ENCODE peak calls at places on chromosomes 12 and 14, in four cellular contexts. One of them, this sample, is unnamed. For H3K9me3, H3K36me3 and H3K4me1, the result is how much of the 10 kb centered on the place peaks cover.

GRCh38 chr14:69154779-69155178 is 1.9 kb upstream of the DCAF5 start:
- DNase-seq in heart right ventricle: no peak
- DNase-seq in cardiac muscle cell: peak
- DNase-seq in effector memory CD4-positive, alpha-beta T cell: no peak
- DNase-seq in this sample: no peak

GRCh38 chr14:84782902-84783301 is 747.0 kb upstream of the FLRT2 start:
- DNase-seq in effector memory CD4-positive, alpha-beta T cell: no peak
- DNase-seq in cardiac muscle cell: no peak
- DNase-seq in heart right ventricle: no peak
- DNase-seq in this sample: no peak

GRCh38 chr14:69535230-69535848 is 39.3 kb downstream of the CCDC177 start:
- DNase-seq in cardiac muscle cell: peak
- DNase-seq in effector memory CD4-positive, alpha-beta T cell: no peak
- DNase-seq in heart right ventricle: no peak
- DNase-seq in this sample: peak

GRCh38 chr12:132030367-132031038 is 80.8 kb downstream of the EP400 start:
- DNase-seq in effector memory CD4-positive, alpha-beta T cell: no peak
- DNase-seq in heart right ventricle: peak
- DNase-seq in cardiac muscle cell: peak
- DNase-seq in this sample: no peak

GRCh38 chr12:84712747-84713146 is 199.9 kb downstream of the SLC6A15 start:
- DNase-seq in heart right ventricle: no peak
- DNase-seq in effector memory CD4-positive, alpha-beta T cell: no peak
- DNase-seq in cardiac muscle cell: no peak
- DNase-seq in this sample: no peak

GRCh38 chr12:105189293-105189692 is 46.7 kb downstream of the APPL2 start:
- DNase-seq in effector memory CD4-positive, alpha-beta T cell: no peak
- DNase-seq in cardiac muscle cell: no peak
- DNase-seq in heart right ventricle: no peak
- DNase-seq in this sample: no peak

GRCh38 chr14:69901113-69901951 is 22.1 kb downstream of the SMOC1 start:
- DNase-seq in effector memory CD4-positive, alpha-beta T cell: no peak
- DNase-seq in heart right ventricle: no peak
- DNase-seq in cardiac muscle cell: peak
- DNase-seq in this sample: no peak

GRCh38 chr12:47742253-47742825 is 16.3 kb downstream of the RAPGEF3 start:
- DNase-seq in heart right ventricle: peak
- DNase-seq in cardiac muscle cell: peak
- DNase-seq in effector memory CD4-positive, alpha-beta T cell: peak
- DNase-seq in this sample: peak

GRCh38 chr12:77746108-77746507 is 84.6 kb upstream of the NAV3 start:
- DNase-seq in effector memory CD4-positive, alpha-beta T cell: no peak
- DNase-seq in cardiac muscle cell: peak
- DNase-seq in heart right ventricle: no peak
- DNase-seq in this sample: no peak

GRCh38 chr12:98852181-98852580 is 207.1 kb downstream of the APAF1 start:
- DNase-seq in heart right ventricle: no peak
- DNase-seq in cardiac muscle cell: no peak
- DNase-seq in effector memory CD4-positive, alpha-beta T cell: no peak
- DNase-seq in this sample: no peak

GRCh38 chr14:93430889-93431670 is at the start of gene UNC79:
- DNase-seq in effector memory CD4-positive, alpha-beta T cell: no peak
- DNase-seq in cardiac muscle cell: peak
- DNase-seq in heart right ventricle: no peak
- DNase-seq in this sample: peak

GRCh38 chr12:25723921-25724491 is 170.9 kb upstream of the LMNTD1 start:
- DNase-seq in cardiac muscle cell: peak
- DNase-seq in heart right ventricle: no peak
- DNase-seq in effector memory CD4-positive, alpha-beta T cell: no peak
- DNase-seq in this sample: no peak

GRCh38 chr14:63759454-63759853 is 31.6 kb upstream of the SGPP1 start:
- DNase-seq in cardiac muscle cell: peak
- DNase-seq in effector memory CD4-positive, alpha-beta T cell: no peak
- DNase-seq in heart right ventricle: no peak
- DNase-seq in this sample: no peak

GRCh38 chr12:113860950-113861349 is 105.2 kb downstream of the RBM19 start:
- DNase-seq in effector memory CD4-positive, alpha-beta T cell: no peak
- DNase-seq in cardiac muscle cell: peak
- DNase-seq in heart right ventricle: no peak
- DNase-seq in this sample: no peak

GRCh38 chr12:112126916-112127315 is 1.6 kb downstream of the TRAFD1 start:
- DNase-seq in heart right ventricle: no peak
- DNase-seq in effector memory CD4-positive, alpha-beta T cell: no peak
- DNase-seq in cardiac muscle cell: no peak
- DNase-seq in this sample: no peak

GRCh38 chr14:79842270-79842669 is 369.0 kb downstream of the DIO2 start:
- DNase-seq in cardiac muscle cell: peak
- DNase-seq in effector memory CD4-positive, alpha-beta T cell: no peak
- DNase-seq in heart right ventricle: no peak
- DNase-seq in this sample: no peak

GRCh38 chr14:79841433-79841832 is 369.9 kb downstream of the DIO2 start:
- DNase-seq in effector memory CD4-positive, alpha-beta T cell: no peak
- DNase-seq in heart right ventricle: no peak
- DNase-seq in cardiac muscle cell: no peak
- DNase-seq in this sample: no peak

GRCh38 chr14:79836577-79836976 is 374.7 kb downstream of the DIO2 start:
- DNase-seq in effector memory CD4-positive, alpha-beta T cell: no peak
- DNase-seq in heart right ventricle: no peak
- DNase-seq in cardiac muscle cell: no peak
- DNase-seq in this sample: no peak

GRCh38 chr14:79837699-79838098 is 373.6 kb downstream of the DIO2 start:
- DNase-seq in effector memory CD4-positive, alpha-beta T cell: no peak
- DNase-seq in cardiac muscle cell: no peak
- DNase-seq in heart right ventricle: no peak
- DNase-seq in this sample: no peak

GRCh38 chr14:79840068-79840467 is 371.2 kb downstream of the DIO2 start:
- DNase-seq in cardiac muscle cell: peak
- DNase-seq in heart right ventricle: no peak
- DNase-seq in effector memory CD4-positive, alpha-beta T cell: no peak
- DNase-seq in this sample: no peak
- H3K9me3 ChIP-seq in cardiac muscle cell: under half
- H3K9me3 ChIP-seq in heart right ventricle: under half
- H3K9me3 ChIP-seq in effector memory CD4-positive, alpha-beta T cell: under half
- H3K9me3 ChIP-seq in this sample: under half

DNA sequence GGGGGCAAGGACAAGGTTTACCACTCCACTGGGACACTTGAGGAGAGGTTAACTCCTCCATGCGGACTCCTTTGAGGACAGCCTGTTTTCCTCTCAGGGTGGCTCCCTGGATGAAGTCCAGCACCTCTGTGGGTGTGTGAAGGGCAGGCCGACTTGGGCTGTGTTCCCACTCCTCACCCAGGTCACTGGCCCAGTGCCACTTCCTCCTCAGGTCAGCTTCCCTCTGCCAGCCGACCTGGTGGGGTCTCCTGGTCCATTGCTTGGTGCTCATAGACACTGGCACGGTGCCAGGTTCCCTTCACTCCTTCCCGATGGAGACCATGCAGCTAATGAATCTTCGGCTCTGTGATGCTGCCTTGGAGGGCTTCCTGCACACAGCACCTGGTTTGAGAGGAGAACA is 146.4 kb upstream of the RTL1 start:
- DNase-seq in effector memory CD4-positive, alpha-beta T cell: no peak
- DNase-seq in cardiac muscle cell: no peak
- DNase-seq in heart right ventricle: no peak
- DNase-seq in this sample: no peak
- H3K36me3 ChIP-seq in effector memory CD4-positive, alpha-beta T cell: under half
- H3K36me3 ChIP-seq in cardiac muscle cell: under half
- H3K36me3 ChIP-seq in heart right ventricle: under half
- H3K36me3 ChIP-seq in this sample: under half

GRCh38 chr12:69334138-69334537 is 14.0 kb upstream of the LYZ start:
- DNase-seq in heart right ventricle: no peak
- DNase-seq in cardiac muscle cell: no peak
- DNase-seq in effector memory CD4-positive, alpha-beta T cell: no peak
- DNase-seq in this sample: no peak
- H3K4me1 ChIP-seq in heart right ventricle: half or more
- H3K4me1 ChIP-seq in cardiac muscle cell: under half
- H3K4me1 ChIP-seq in effector memory CD4-positive, alpha-beta T cell: under half
- H3K4me1 ChIP-seq in this sample: under half

DNA sequence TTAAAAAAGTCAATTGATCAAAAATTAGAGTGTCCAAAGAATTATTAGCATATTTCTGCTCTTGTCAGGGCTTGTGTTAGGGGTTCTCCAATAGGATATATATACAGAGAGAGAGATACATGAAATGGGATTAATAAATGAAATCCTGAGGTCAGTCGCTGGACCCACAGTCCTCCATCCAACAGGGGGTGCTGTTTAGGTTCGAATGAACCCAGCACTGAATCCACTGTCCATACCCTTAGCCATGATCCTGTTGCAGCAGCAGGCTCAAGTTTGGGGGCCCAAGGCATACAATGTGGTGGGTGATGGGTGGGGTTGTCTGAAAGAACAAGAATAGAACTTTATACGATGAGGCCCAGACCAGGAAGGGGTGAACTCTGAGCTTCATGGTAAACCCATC is 780 bp upstream of the MYO1H start:
- DNase-seq in effector memory CD4-positive, alpha-beta T cell: no peak
- DNase-seq in heart right ventricle: no peak
- DNase-seq in cardiac muscle cell: no peak
- DNase-seq in this sample: peak
- H3K9me3 ChIP-seq in effector memory CD4-positive, alpha-beta T cell: under half
- H3K9me3 ChIP-seq in heart right ventricle: under half
- H3K9me3 ChIP-seq in cardiac muscle cell: under half
- H3K9me3 ChIP-seq in this sample: under half

GRCh38 chr14:76195003-76195402 is 43.3 kb downstream of the GPATCH2L start:
- DNase-seq in cardiac muscle cell: no peak
- DNase-seq in effector memory CD4-positive, alpha-beta T cell: no peak
- DNase-seq in heart right ventricle: no peak
- DNase-seq in this sample: no peak

GRCh38 chr14:76191297-76191696 is 39.6 kb downstream of the GPATCH2L start:
- DNase-seq in heart right ventricle: no peak
- DNase-seq in cardiac muscle cell: no peak
- DNase-seq in effector memory CD4-positive, alpha-beta T cell: no peak
- DNase-seq in this sample: no peak

GRCh38 chr14:76196980-76197379 is 45.3 kb downstream of the GPATCH2L start:
- DNase-seq in cardiac muscle cell: no peak
- DNase-seq in effector memory CD4-positive, alpha-beta T cell: no peak
- DNase-seq in heart right ventricle: no peak
- DNase-seq in this sample: no peak

GRCh38 chr14:76193696-76194095 is 42.0 kb downstream of the GPATCH2L start:
- DNase-seq in effector memory CD4-positive, alpha-beta T cell: no peak
- DNase-seq in heart right ventricle: no peak
- DNase-seq in cardiac muscle cell: no peak
- DNase-seq in this sample: no peak

DNA sequence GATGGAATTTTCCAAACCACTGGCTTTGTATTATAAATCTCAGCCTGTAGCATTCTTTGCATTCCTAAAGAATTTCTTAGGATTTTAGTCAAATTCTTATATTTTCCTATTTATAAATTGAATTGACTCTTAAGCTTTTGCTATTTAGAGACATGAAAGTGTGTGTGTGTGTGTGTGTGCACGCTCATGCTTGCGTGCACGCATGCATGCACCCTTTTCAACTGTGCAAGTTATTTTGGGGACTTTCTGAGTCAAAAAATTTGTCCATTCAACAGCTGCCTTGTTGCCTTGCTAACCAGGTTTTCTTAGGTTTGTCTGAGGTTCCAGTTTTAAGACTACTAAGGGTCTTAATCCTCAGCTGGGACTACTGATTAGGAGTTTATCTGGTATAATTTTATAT is 42.6 kb downstream of the GPATCH2L start:
- DNase-seq in heart right ventricle: no peak
- DNase-seq in cardiac muscle cell: no peak
- DNase-seq in effector memory CD4-positive, alpha-beta T cell: no peak
- DNase-seq in this sample: no peak
- H3K36me3 ChIP-seq in heart right ventricle: under half
- H3K36me3 ChIP-seq in cardiac muscle cell: under half
- H3K36me3 ChIP-seq in effector memory CD4-positive, alpha-beta T cell: half or more
- H3K36me3 ChIP-seq in this sample: under half

DNA sequence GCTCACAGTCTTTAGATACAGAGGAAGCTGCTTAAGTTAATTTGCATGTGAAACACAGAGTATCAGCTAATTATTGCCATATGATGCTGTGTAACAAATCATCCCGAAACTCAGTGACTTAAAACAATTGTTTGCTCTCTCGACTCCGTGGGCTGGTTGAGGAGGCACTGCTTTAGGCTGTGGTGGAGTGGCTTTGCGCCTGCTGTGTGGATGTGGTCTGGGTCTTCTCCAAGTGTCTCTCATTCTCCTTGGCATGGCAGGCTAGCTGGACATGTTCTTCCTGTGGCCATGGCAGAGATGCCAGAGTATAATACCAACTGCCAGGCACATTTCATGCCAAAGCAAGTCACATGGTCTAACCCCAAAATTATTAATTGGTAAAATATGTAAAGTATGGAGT is 40.9 kb downstream of the PELI2 start:
- DNase-seq in cardiac muscle cell: no peak
- DNase-seq in heart right ventricle: no peak
- DNase-seq in effector memory CD4-positive, alpha-beta T cell: no peak
- DNase-seq in this sample: no peak
- H3K4me1 ChIP-seq in cardiac muscle cell: under half
- H3K4me1 ChIP-seq in heart right ventricle: under half
- H3K4me1 ChIP-seq in effector memory CD4-positive, alpha-beta T cell: under half
- H3K4me1 ChIP-seq in this sample: under half

GRCh38 chr12:128617304-128617833 is 206.4 kb downstream of the SLC15A4 start:
- DNase-seq in cardiac muscle cell: no peak
- DNase-seq in heart right ventricle: no peak
- DNase-seq in effector memory CD4-positive, alpha-beta T cell: no peak
- DNase-seq in this sample: no peak
- H3K9me3 ChIP-seq in cardiac muscle cell: under half
- H3K9me3 ChIP-seq in heart right ventricle: under half
- H3K9me3 ChIP-seq in effector memory CD4-positive, alpha-beta T cell: under half
- H3K9me3 ChIP-seq in this sample: under half

DNA sequence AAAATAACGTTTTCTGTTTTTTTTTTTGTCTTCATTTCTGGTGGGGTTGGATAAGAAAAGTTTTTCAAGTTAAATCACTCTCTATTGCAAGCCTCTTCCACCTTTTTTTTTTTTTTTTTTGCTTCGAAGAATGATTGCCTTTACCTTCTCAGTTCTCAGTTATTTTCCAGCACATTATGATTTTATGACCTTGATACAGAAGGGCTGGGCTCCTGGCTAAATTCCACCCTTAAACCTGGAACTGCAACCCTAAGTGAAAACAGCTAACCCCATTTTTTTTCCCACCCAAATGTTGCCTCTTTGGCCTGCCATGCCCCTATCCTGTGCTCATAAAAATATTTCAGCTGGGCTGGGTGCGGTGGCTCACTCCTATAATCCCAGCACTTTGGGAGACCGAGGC is 31.4 kb downstream of the PSEN1 start:
- DNase-seq in heart right ventricle: no peak
- DNase-seq in cardiac muscle cell: no peak
- DNase-seq in effector memory CD4-positive, alpha-beta T cell: no peak
- DNase-seq in this sample: no peak
- H3K36me3 ChIP-seq in heart right ventricle: under half
- H3K36me3 ChIP-seq in cardiac muscle cell: under half
- H3K36me3 ChIP-seq in effector memory CD4-positive, alpha-beta T cell: half or more
- H3K36me3 ChIP-seq in this sample: under half

This sample was measured in iPS DF 6.9.